ENCODE peak calls at places on chromosomes 13 and 19, in six cellular contexts. One of them, this sample, is unnamed.

GRCh38 chr19:1873524-1874473 is 10.4 kb upstream of the KLF16 start:
- DNase-seq in WTC11: no peak
- DNase-seq in IMR-90: no peak
- DNase-seq in CD8-positive, alpha-beta T cell: no peak
- DNase-seq in omental fat pad: no peak
- DNase-seq in tibial nerve: no peak
- DNase-seq in this sample: peak; percentile 51

GRCh38 chr19:858868-859843 is at the start of gene CFD:
- DNase-seq in CD8-positive, alpha-beta T cell: no peak
- DNase-seq in tibial nerve: peak; percentile 75
- DNase-seq in IMR-90: no peak
- DNase-seq in omental fat pad: no peak
- DNase-seq in WTC11: peak; percentile 22
- DNase-seq in this sample: no peak

GRCh38 chr13:28531956-28532225 is 37.0 kb upstream of the FLT1 start:
- DNase-seq in omental fat pad: no peak
- DNase-seq in tibial nerve: no peak
- DNase-seq in WTC11: no peak
- DNase-seq in IMR-90: no peak
- DNase-seq in CD8-positive, alpha-beta T cell: no peak
- DNase-seq in this sample: no peak

GRCh38 chr13:48162182-48162581 is 67.3 kb upstream of the MED4 start:
- DNase-seq in omental fat pad: no peak
- DNase-seq in tibial nerve: no peak
- DNase-seq in CD8-positive, alpha-beta T cell: no peak
- DNase-seq in IMR-90: no peak
- DNase-seq in WTC11: no peak
- DNase-seq in this sample: no peak

GRCh38 chr13:111398715-111399299 is 78.4 kb downstream of the TEX29 start:
- DNase-seq in WTC11: no peak
- DNase-seq in omental fat pad: no peak
- DNase-seq in tibial nerve: no peak
- DNase-seq in IMR-90: no peak
- DNase-seq in CD8-positive, alpha-beta T cell: no peak
- DNase-seq in this sample: no peak

GRCh38 chr13:28699246-28699645 is 19.5 kb downstream of the SLC46A3 start:
- DNase-seq in IMR-90: no peak
- DNase-seq in CD8-positive, alpha-beta T cell: no peak
- DNase-seq in omental fat pad: no peak
- DNase-seq in WTC11: no peak
- DNase-seq in tibial nerve: no peak
- DNase-seq in this sample: no peak

GRCh38 chr19:49361438-49362047 is 673 bp downstream of the TEAD2 start:
- DNase-seq in omental fat pad: peak; percentile 68
- DNase-seq in CD8-positive, alpha-beta T cell: no peak
- DNase-seq in tibial nerve: peak; percentile 72
- DNase-seq in WTC11: peak; percentile 72
- DNase-seq in IMR-90: peak; percentile 80
- DNase-seq in this sample: peak; percentile 68

GRCh38 chr13:33284916-33285315 is 639 bp downstream of the STARD13 start:
- DNase-seq in CD8-positive, alpha-beta T cell: no peak
- DNase-seq in WTC11: no peak
- DNase-seq in IMR-90: no peak
- DNase-seq in tibial nerve: no peak
- DNase-seq in omental fat pad: no peak
- DNase-seq in this sample: no peak

GRCh38 chr19:33443638-33444195 is 70.2 kb downstream of the CEBPG start:
- DNase-seq in omental fat pad: no peak
- DNase-seq in IMR-90: no peak
- DNase-seq in CD8-positive, alpha-beta T cell: no peak
- DNase-seq in WTC11: no peak
- DNase-seq in tibial nerve: no peak
- DNase-seq in this sample: no peak

GRCh38 chr19:35216833-35217707 is 11.5 kb downstream of the FAM187B start:
- DNase-seq in tibial nerve: peak; percentile 83
- DNase-seq in omental fat pad: no peak
- DNase-seq in IMR-90: no peak
- DNase-seq in WTC11: peak; percentile 59
- DNase-seq in CD8-positive, alpha-beta T cell: no peak
- DNase-seq in this sample: peak; percentile 39

GRCh38 chr13:111658150-111659100 is 338.0 kb downstream of the TEX29 start:
- DNase-seq in CD8-positive, alpha-beta T cell: no peak
- DNase-seq in WTC11: peak; percentile 56
- DNase-seq in tibial nerve: no peak
- DNase-seq in IMR-90: no peak
- DNase-seq in omental fat pad: no peak
- DNase-seq in this sample: no peak

GRCh38 chr13:44815507-44816074 is 173.7 kb downstream of the NUFIP1 start:
- DNase-seq in CD8-positive, alpha-beta T cell: no peak
- DNase-seq in IMR-90: peak; percentile 98
- DNase-seq in omental fat pad: peak; percentile 27
- DNase-seq in tibial nerve: peak; percentile 22
- DNase-seq in WTC11: no peak
- DNase-seq in this sample: peak; percentile 93

GRCh38 chr13:32409561-32410440 is 18.1 kb downstream of the N4BP2L1 start:
- DNase-seq in IMR-90: peak; percentile 63
- DNase-seq in WTC11: peak; percentile 70
- DNase-seq in omental fat pad: no peak
- DNase-seq in tibial nerve: peak; percentile 57
- DNase-seq in CD8-positive, alpha-beta T cell: no peak
- DNase-seq in this sample: no peak

GRCh38 chr19:18460313-18460712 is 22.4 kb upstream of the ISYNA1 start:
- DNase-seq in tibial nerve: peak; percentile 51
- DNase-seq in WTC11: no peak
- DNase-seq in IMR-90: peak; percentile 86
- DNase-seq in CD8-positive, alpha-beta T cell: no peak
- DNase-seq in omental fat pad: peak; percentile 75
- DNase-seq in this sample: peak; percentile 90

GRCh38 chr19:14361824-14362223 is 19.4 kb upstream of the ADGRE5 start:
- DNase-seq in tibial nerve: no peak
- DNase-seq in CD8-positive, alpha-beta T cell: no peak
- DNase-seq in WTC11: peak; percentile 63
- DNase-seq in IMR-90: no peak
- DNase-seq in omental fat pad: no peak
- DNase-seq in this sample: peak; percentile 38

GRCh38 chr19:49657493-49658138 is 8.0 kb downstream of the IRF3 start:
- DNase-seq in tibial nerve: no peak
- DNase-seq in WTC11: no peak
- DNase-seq in IMR-90: no peak
- DNase-seq in omental fat pad: no peak
- DNase-seq in CD8-positive, alpha-beta T cell: no peak
- DNase-seq in this sample: no peak

GRCh38 chr19:794989-795658 is 2.1 kb upstream of the PTBP1 start:
- DNase-seq in omental fat pad: no peak
- DNase-seq in WTC11: no peak
- DNase-seq in CD8-positive, alpha-beta T cell: no peak
- DNase-seq in IMR-90: no peak
- DNase-seq in tibial nerve: no peak
- DNase-seq in this sample: no peak

GRCh38 chr13:113557013-113557412 is 27.5 kb upstream of the TFDP1 start:
- DNase-seq in CD8-positive, alpha-beta T cell: no peak
- DNase-seq in tibial nerve: no peak
- DNase-seq in WTC11: no peak
- DNase-seq in IMR-90: no peak
- DNase-seq in omental fat pad: no peak
- DNase-seq in this sample: no peak

GRCh38 chr19:17686592-17687042 is 1.5 kb downstream of the UNC13A start:
- DNase-seq in IMR-90: no peak
- DNase-seq in tibial nerve: no peak
- DNase-seq in omental fat pad: no peak
- DNase-seq in CD8-positive, alpha-beta T cell: no peak
- DNase-seq in WTC11: peak; percentile 84
- DNase-seq in this sample: peak; percentile 44

GRCh38 chr13:63737418-63737817 is 2321.8 kb upstream of the PCDH20 start:
- DNase-seq in tibial nerve: no peak
- DNase-seq in WTC11: no peak
- DNase-seq in omental fat pad: no peak
- DNase-seq in CD8-positive, alpha-beta T cell: no peak
- DNase-seq in IMR-90: no peak
- DNase-seq in this sample: no peak

GRCh38 chr13:25848822-25849740 is 202.7 kb downstream of the SHISA2 start:
- DNase-seq in omental fat pad: no peak
- DNase-seq in tibial nerve: no peak
- DNase-seq in IMR-90: no peak
- DNase-seq in WTC11: no peak
- DNase-seq in CD8-positive, alpha-beta T cell: no peak
- DNase-seq in this sample: no peak

GRCh38 chr19:35727956-35728706 is 10.3 kb downstream of the KMT2B start:
- DNase-seq in WTC11: no peak
- DNase-seq in tibial nerve: no peak
- DNase-seq in IMR-90: no peak
- DNase-seq in omental fat pad: no peak
- DNase-seq in CD8-positive, alpha-beta T cell: no peak
- DNase-seq in this sample: no peak

GRCh38 chr19:14563590-14563926 is 8.3 kb downstream of the NDUFB7 start:
- DNase-seq in IMR-90: no peak
- DNase-seq in tibial nerve: no peak
- DNase-seq in WTC11: no peak
- DNase-seq in CD8-positive, alpha-beta T cell: no peak
- DNase-seq in omental fat pad: no peak
- DNase-seq in this sample: no peak

GRCh38 chr19:41422456-41422855 is 4.7 kb downstream of the B3GNT8 start:
- DNase-seq in omental fat pad: no peak
- DNase-seq in tibial nerve: no peak
- DNase-seq in CD8-positive, alpha-beta T cell: no peak
- DNase-seq in IMR-90: no peak
- DNase-seq in WTC11: no peak
- DNase-seq in this sample: no peak

GRCh38 chr13:111262715-111263114 is 57.7 kb upstream of the TEX29 start:
- DNase-seq in tibial nerve: no peak
- DNase-seq in CD8-positive, alpha-beta T cell: no peak
- DNase-seq in omental fat pad: no peak
- DNase-seq in IMR-90: no peak
- DNase-seq in WTC11: no peak
- DNase-seq in this sample: no peak

GRCh38 chr13:45974500-45974899 is 78.0 kb downstream of the ZC3H13 start:
- DNase-seq in CD8-positive, alpha-beta T cell: no peak
- DNase-seq in tibial nerve: no peak
- DNase-seq in IMR-90: no peak
- DNase-seq in omental fat pad: no peak
- DNase-seq in WTC11: no peak
- DNase-seq in this sample: no peak

GRCh38 chr19:20482721-20483120 is 82.9 kb downstream of the ZNF737 start:
- DNase-seq in omental fat pad: no peak
- DNase-seq in WTC11: peak; percentile 39
- DNase-seq in IMR-90: no peak
- DNase-seq in tibial nerve: no peak
- DNase-seq in CD8-positive, alpha-beta T cell: peak; percentile 2
- DNase-seq in this sample: no peak

GRCh38 chr13:67043901-67044300 is 186.2 kb downstream of the PCDH9 start:
- DNase-seq in IMR-90: peak; percentile 57
- DNase-seq in omental fat pad: no peak
- DNase-seq in tibial nerve: no peak
- DNase-seq in CD8-positive, alpha-beta T cell: no peak
- DNase-seq in WTC11: no peak
- DNase-seq in this sample: peak; percentile 27

GRCh38 chr13:24660023-24660806 is 20.0 kb upstream of the ATP12A start:
- DNase-seq in IMR-90: no peak
- DNase-seq in CD8-positive, alpha-beta T cell: no peak
- DNase-seq in tibial nerve: no peak
- DNase-seq in WTC11: no peak
- DNase-seq in omental fat pad: no peak
- DNase-seq in this sample: no peak
- TF ChIP-seq CTCF in IMR-90: no peak
- TF ChIP-seq CTCF in CD8-positive, alpha-beta T cell: no peak
- TF ChIP-seq CTCF in tibial nerve: no peak
- TF ChIP-seq CTCF in WTC11: no peak
- TF ChIP-seq CTCF in omental fat pad: no peak
- TF ChIP-seq CTCF in this sample: no peak

GRCh38 chr13:53189162-53189561 is 160.5 kb downstream of the OLFM4 start:
- DNase-seq in IMR-90: no peak
- DNase-seq in WTC11: no peak
- DNase-seq in tibial nerve: no peak
- DNase-seq in CD8-positive, alpha-beta T cell: no peak
- DNase-seq in omental fat pad: no peak
- DNase-seq in this sample: no peak
- TF ChIP-seq CTCF in IMR-90: no peak
- TF ChIP-seq CTCF in WTC11: no peak
- TF ChIP-seq CTCF in tibial nerve: no peak
- TF ChIP-seq CTCF in CD8-positive, alpha-beta T cell: no peak
- TF ChIP-seq CTCF in omental fat pad: no peak
- TF ChIP-seq CTCF in this sample: no peak

DNA sequence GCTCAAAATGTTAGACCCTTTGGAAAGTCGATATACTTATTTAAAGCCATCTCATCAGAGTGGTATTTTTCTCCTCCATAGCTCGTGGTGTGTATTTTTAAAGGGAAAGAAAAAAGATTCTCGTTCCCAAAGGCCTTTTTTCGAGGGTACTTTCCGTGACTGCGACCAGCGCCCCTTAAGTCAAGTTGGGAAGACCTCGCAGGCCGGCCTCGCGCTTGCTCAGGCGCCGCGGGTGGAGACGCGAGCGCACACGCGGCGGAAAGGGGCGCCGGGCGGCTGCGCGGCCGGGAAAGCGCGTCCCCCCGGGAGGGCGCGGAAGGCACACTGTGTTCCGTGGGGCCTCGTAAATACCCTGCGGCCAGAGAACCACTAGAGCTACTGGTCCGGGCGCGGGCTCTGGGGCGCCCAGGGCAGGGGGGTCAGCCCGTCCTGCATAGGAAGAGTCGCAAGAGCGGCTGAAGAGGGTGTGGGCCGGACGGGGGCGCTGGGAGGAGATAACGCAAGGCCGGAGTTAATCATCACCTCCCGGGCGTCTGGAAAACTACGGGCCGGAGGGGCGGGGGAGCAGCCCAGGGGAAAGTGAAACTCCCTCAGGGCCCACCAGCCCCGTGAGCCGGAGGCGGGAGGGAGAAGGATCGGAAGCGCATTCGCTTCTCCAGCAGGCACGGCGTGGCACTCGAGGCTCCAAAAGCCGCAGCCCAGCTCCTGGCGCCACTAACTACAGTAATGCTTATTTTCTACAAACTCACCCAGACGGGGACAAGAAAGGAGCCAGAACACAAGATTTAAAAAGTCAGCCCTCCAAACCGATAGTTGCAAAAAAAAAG is 1.2 kb upstream of the WBP4 start:
- DNase-seq in CD8-positive, alpha-beta T cell: peak; percentile 51
- DNase-seq in IMR-90: peak; percentile 87
- DNase-seq in tibial nerve: peak; percentile 79
- DNase-seq in omental fat pad: peak; percentile 79
- DNase-seq in WTC11: peak; percentile 92
- DNase-seq in this sample: peak; percentile 90
- TF ChIP-seq CTCF in CD8-positive, alpha-beta T cell: no peak
- TF ChIP-seq CTCF in IMR-90: peak; percentile 38
- TF ChIP-seq CTCF in tibial nerve: peak; percentile 55
- TF ChIP-seq CTCF in omental fat pad: no peak
- TF ChIP-seq CTCF in WTC11: no peak
- TF ChIP-seq CTCF in this sample: no peak

DNA sequence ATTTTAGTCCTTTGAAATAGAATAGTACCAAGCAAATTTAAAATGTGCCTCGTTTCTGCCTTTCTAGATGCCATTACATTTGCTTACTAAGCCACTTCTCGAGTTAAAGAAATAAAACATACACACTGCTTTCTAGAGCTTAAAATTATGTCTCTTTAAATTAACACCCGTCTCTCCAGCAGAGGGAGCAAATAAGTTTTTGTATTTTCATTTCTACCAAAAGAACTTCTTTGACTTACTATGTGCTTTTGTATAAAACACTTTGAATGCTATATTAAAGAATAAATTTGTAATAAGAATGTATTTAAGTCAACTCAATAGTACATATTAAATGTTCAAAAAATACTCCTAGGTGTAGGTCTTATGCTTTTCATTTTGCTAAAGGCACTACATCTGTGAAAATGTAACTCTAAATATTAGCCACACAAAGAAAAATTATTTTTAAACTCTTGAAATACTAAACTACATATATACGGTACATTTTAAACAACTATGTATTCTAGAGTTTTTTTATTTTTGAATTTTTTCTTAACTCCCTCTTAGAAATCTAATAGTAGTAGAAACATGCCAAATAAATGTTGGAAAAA is 269.3 kb upstream of the MIR17HG start:
- DNase-seq in WTC11: no peak
- DNase-seq in omental fat pad: no peak
- DNase-seq in IMR-90: no peak
- DNase-seq in CD8-positive, alpha-beta T cell: no peak
- DNase-seq in tibial nerve: no peak
- DNase-seq in this sample: peak; percentile 36
- TF ChIP-seq CTCF in WTC11: peak; percentile 21
- TF ChIP-seq CTCF in omental fat pad: no peak
- TF ChIP-seq CTCF in IMR-90: no peak
- TF ChIP-seq CTCF in CD8-positive, alpha-beta T cell: no peak
- TF ChIP-seq CTCF in tibial nerve: peak; percentile 11
- TF ChIP-seq CTCF in this sample: peak; percentile 17

This sample was measured in MCF 10A.